ENCODE peak calls at places on chromosomes 6 and 20, in four cellular contexts. X, U, Y and B are unnamed samples.

GRCh38 chr6:85449818-85450577 is at the start of gene NT5E:
- DNase-seq in X (peak; percentile 18), U (peak; percentile 89), Y (peak; percentile 87), B (peak; percentile 83)

GRCh38 chr20:32052090-32052791 is at the start of gene HCK:
- DNase-seq in X (no peak), U (no peak), Y (peak; percentile 56), B (no peak)

GRCh38 chr20:63963348-63963741 is 6.4 kb downstream of the ZNF512B start:
- DNase-seq in X (no peak), U (no peak), Y (no peak), B (no peak)

GRCh38 chr6:35152067-35152707 is 11.0 kb upstream of the TCP11 start:
- DNase-seq in X (no peak), U (peak; percentile 59), Y (no peak), B (no peak)

GRCh38 chr6:139422105-139423036 is 47.9 kb upstream of the CITED2 start:
- DNase-seq in X (no peak), U (no peak), Y (no peak), B (no peak)

GRCh38 chr6:444653-445275 is 53.2 kb downstream of the IRF4 start:
- DNase-seq in X (no peak), U (no peak), Y (no peak), B (no peak)

GRCh38 chr6:52352239-52353008 is 9.5 kb upstream of the PAQR8 start:
- DNase-seq in X (peak; percentile 94), U (peak; percentile 99), Y (peak; percentile 31), B (no peak)

GRCh38 chr6:145189836-145190235 is 545.5 kb downstream of the EPM2A start:
- DNase-seq in X (no peak), U (no peak), Y (no peak), B (no peak)

GRCh38 chr6:116680880-116681672 is at the start of gene KPNA5:
- DNase-seq in X (peak; percentile 68), U (peak; percentile 94), Y (peak; percentile 93), B (peak; percentile 88)

GRCh38 chr6:50143011-50143719 is 93.4 kb upstream of the DEFB112 start:
- DNase-seq in X (no peak), U (peak; percentile 1), Y (no peak), B (no peak)

GRCh38 chr6:10410214-10410873 is 4.5 kb downstream of the TFAP2A start:
- DNase-seq in X (no peak), U (peak; percentile 46), Y (no peak), B (no peak)

GRCh38 chr6:84762220-84762940 is 2.0 kb downstream of the TBX18 start:
- DNase-seq in X (peak; percentile 4), U (peak; percentile 75), Y (peak; percentile 39), B (no peak)

GRCh38 chr6:30684386-30685156 is 1.9 kb downstream of the PPP1R18 start:
- DNase-seq in X (no peak), U (peak; percentile 71), Y (peak; percentile 67), B (no peak)

GRCh38 chr6:158751842-158752424 is 67.2 kb downstream of the EZR start:
- DNase-seq in X (no peak), U (no peak), Y (no peak), B (no peak)

GRCh38 chr20:40673442-40673841 is 15.6 kb downstream of the MAFB start:
- DNase-seq in X (peak; percentile 76), U (no peak), Y (no peak), B (no peak)

GRCh38 chr20:6767536-6768227 is at the start of gene BMP2:
- DNase-seq in X (peak; percentile 45), U (peak; percentile 43), Y (peak; percentile 60), B (no peak)

GRCh38 chr6:122459240-122459639 is 12.4 kb downstream of the SERINC1 start:
- DNase-seq in X (no peak), U (no peak), Y (no peak), B (no peak)

GRCh38 chr6:81790034-81790433 is 37.6 kb upstream of the TENT5A start:
- DNase-seq in X (no peak), U (no peak), Y (no peak), B (no peak)

GRCh38 chr6:107627928-107628327 is 138.0 kb downstream of the SOBP start:
- DNase-seq in X (no peak), U (no peak), Y (no peak), B (no peak)

GRCh38 chr20:13817342-13817741 is 32.5 kb downstream of the NDUFAF5 start:
- DNase-seq in X (no peak), U (peak; percentile 35), Y (no peak), B (no peak)

GRCh38 chr6:134936927-134937326 is 13.0 kb downstream of the ALDH8A1 start:
- DNase-seq in X (no peak), U (peak; percentile 84), Y (no peak), B (no peak)

GRCh38 chr20:38870733-38871559 is 55.3 kb upstream of the FAM83D start:
- DNase-seq in X (no peak), U (peak; percentile 72), Y (no peak), B (no peak)

GRCh38 chr6:23031986-23032385 is 462.6 kb downstream of the HDGFL1 start:
- DNase-seq in X (no peak), U (no peak), Y (no peak), B (no peak)